ENCODE peak calls at places on chromosomes 6 and 20, in nine cellular contexts. One of them, this sample, is unnamed.

GRCh38 chr6:44008821-44009370 is 118.4 kb downstream of the MRPL14 start:
- DNase-seq in endodermal cell: no peak
- DNase-seq in testis: no peak
- DNase-seq in astrocyte of the cerebellum: no peak
- DNase-seq in Caco-2: no peak
- DNase-seq in prostate gland: no peak
- DNase-seq in lower lobe of right lung: no peak
- DNase-seq in A673: no peak
- DNase-seq in dorsolateral prefrontal cortex: no peak
- DNase-seq in this sample: no peak

GRCh38 chr6:96466149-96466863 is 55.3 kb upstream of the UFL1 start:
- DNase-seq in endodermal cell: no peak
- DNase-seq in dorsolateral prefrontal cortex: peak; percentile 16
- DNase-seq in lower lobe of right lung: no peak
- DNase-seq in A673: no peak
- DNase-seq in testis: no peak
- DNase-seq in prostate gland: no peak
- DNase-seq in astrocyte of the cerebellum: no peak
- DNase-seq in Caco-2: no peak
- DNase-seq in this sample: no peak

GRCh38 chr6:49933526-49933925 is 30.4 kb downstream of the DEFB114 start:
- DNase-seq in dorsolateral prefrontal cortex: no peak
- DNase-seq in prostate gland: no peak
- DNase-seq in testis: no peak
- DNase-seq in lower lobe of right lung: peak; percentile 29
- DNase-seq in astrocyte of the cerebellum: no peak
- DNase-seq in Caco-2: no peak
- DNase-seq in endodermal cell: no peak
- DNase-seq in A673: no peak
- DNase-seq in this sample: no peak

GRCh38 chr20:10447028-10447427 is 11.9 kb downstream of the SLX4IP start:
- DNase-seq in astrocyte of the cerebellum: peak; percentile 72
- DNase-seq in dorsolateral prefrontal cortex: no peak
- DNase-seq in testis: no peak
- DNase-seq in prostate gland: no peak
- DNase-seq in A673: peak; percentile 84
- DNase-seq in lower lobe of right lung: no peak
- DNase-seq in Caco-2: no peak
- DNase-seq in endodermal cell: no peak
- DNase-seq in this sample: no peak

GRCh38 chr6:42979523-42980177 is 669 bp upstream of the PEX6 start:
- DNase-seq in endodermal cell: no peak
- DNase-seq in astrocyte of the cerebellum: no peak
- DNase-seq in lower lobe of right lung: no peak
- DNase-seq in testis: no peak
- DNase-seq in dorsolateral prefrontal cortex: no peak
- DNase-seq in Caco-2: no peak
- DNase-seq in prostate gland: peak; percentile 27
- DNase-seq in A673: no peak
- DNase-seq in this sample: no peak

GRCh38 chr20:7361321-7361720 is 578.9 kb downstream of the HAO1 start:
- DNase-seq in endodermal cell: peak; percentile 45
- DNase-seq in prostate gland: no peak
- DNase-seq in Caco-2: no peak
- DNase-seq in testis: peak; percentile 54
- DNase-seq in lower lobe of right lung: no peak
- DNase-seq in A673: no peak
- DNase-seq in dorsolateral prefrontal cortex: no peak
- DNase-seq in astrocyte of the cerebellum: no peak
- DNase-seq in this sample: no peak

GRCh38 chr6:45835725-45836437 is 179.8 kb downstream of the CLIC5 start:
- DNase-seq in dorsolateral prefrontal cortex: no peak
- DNase-seq in lower lobe of right lung: no peak
- DNase-seq in endodermal cell: no peak
- DNase-seq in testis: no peak
- DNase-seq in astrocyte of the cerebellum: no peak
- DNase-seq in prostate gland: no peak
- DNase-seq in A673: no peak
- DNase-seq in Caco-2: no peak
- DNase-seq in this sample: no peak

GRCh38 chr20:5191829-5192569 is 65.2 kb downstream of the CDS2 start:
- DNase-seq in prostate gland: peak; percentile 50
- DNase-seq in testis: peak; percentile 49
- DNase-seq in lower lobe of right lung: no peak
- DNase-seq in dorsolateral prefrontal cortex: peak; percentile 56
- DNase-seq in Caco-2: no peak
- DNase-seq in astrocyte of the cerebellum: peak; percentile 70
- DNase-seq in endodermal cell: peak; percentile 75
- DNase-seq in A673: peak; percentile 78
- DNase-seq in this sample: no peak

GRCh38 chr6:4401408-4402367 is 266.3 kb upstream of the ECI2 start:
- DNase-seq in testis: peak; percentile 45
- DNase-seq in endodermal cell: no peak
- DNase-seq in dorsolateral prefrontal cortex: no peak
- DNase-seq in lower lobe of right lung: no peak
- DNase-seq in A673: no peak
- DNase-seq in prostate gland: no peak
- DNase-seq in Caco-2: no peak
- DNase-seq in astrocyte of the cerebellum: no peak
- DNase-seq in this sample: no peak

GRCh38 chr6:4396032-4396431 is 260.7 kb upstream of the ECI2 start:
- DNase-seq in dorsolateral prefrontal cortex: no peak
- DNase-seq in astrocyte of the cerebellum: no peak
- DNase-seq in endodermal cell: no peak
- DNase-seq in lower lobe of right lung: no peak
- DNase-seq in testis: no peak
- DNase-seq in Caco-2: no peak
- DNase-seq in prostate gland: no peak
- DNase-seq in A673: no peak
- DNase-seq in this sample: no peak

GRCh38 chr6:4397307-4397706 is 261.9 kb upstream of the ECI2 start:
- DNase-seq in testis: no peak
- DNase-seq in A673: no peak
- DNase-seq in Caco-2: no peak
- DNase-seq in prostate gland: no peak
- DNase-seq in endodermal cell: no peak
- DNase-seq in dorsolateral prefrontal cortex: peak; percentile 36
- DNase-seq in astrocyte of the cerebellum: no peak
- DNase-seq in lower lobe of right lung: no peak
- DNase-seq in this sample: no peak

GRCh38 chr6:4399656-4400055 is 264.3 kb upstream of the ECI2 start:
- DNase-seq in endodermal cell: no peak
- DNase-seq in lower lobe of right lung: no peak
- DNase-seq in Caco-2: no peak
- DNase-seq in prostate gland: no peak
- DNase-seq in A673: no peak
- DNase-seq in astrocyte of the cerebellum: no peak
- DNase-seq in dorsolateral prefrontal cortex: no peak
- DNase-seq in testis: no peak
- DNase-seq in this sample: no peak

GRCh38 chr6:4398806-4399205 is 263.4 kb upstream of the ECI2 start:
- DNase-seq in dorsolateral prefrontal cortex: no peak
- DNase-seq in lower lobe of right lung: no peak
- DNase-seq in prostate gland: no peak
- DNase-seq in Caco-2: no peak
- DNase-seq in testis: no peak
- DNase-seq in astrocyte of the cerebellum: no peak
- DNase-seq in A673: no peak
- DNase-seq in endodermal cell: no peak
- DNase-seq in this sample: no peak
- TF ChIP-seq CTCF in dorsolateral prefrontal cortex: no peak
- TF ChIP-seq CTCF in lower lobe of right lung: no peak
- TF ChIP-seq CTCF in prostate gland: no peak
- TF ChIP-seq CTCF in Caco-2: no peak
- TF ChIP-seq CTCF in testis: no peak
- TF ChIP-seq CTCF in astrocyte of the cerebellum: no peak
- TF ChIP-seq CTCF in A673: no peak
- TF ChIP-seq CTCF in endodermal cell: no peak
- TF ChIP-seq CTCF in this sample: no peak

GRCh38 chr6:53240763-53241162 is 92.1 kb upstream of the GCM1 start:
- DNase-seq in prostate gland: no peak
- DNase-seq in lower lobe of right lung: no peak
- DNase-seq in astrocyte of the cerebellum: no peak
- DNase-seq in testis: no peak
- DNase-seq in Caco-2: no peak
- DNase-seq in A673: no peak
- DNase-seq in dorsolateral prefrontal cortex: no peak
- DNase-seq in endodermal cell: no peak
- DNase-seq in this sample: no peak

GRCh38 chr6:53241936-53242335 is 93.3 kb upstream of the GCM1 start:
- DNase-seq in testis: no peak
- DNase-seq in endodermal cell: no peak
- DNase-seq in Caco-2: no peak
- DNase-seq in lower lobe of right lung: peak; percentile 57
- DNase-seq in A673: no peak
- DNase-seq in dorsolateral prefrontal cortex: peak; percentile 13
- DNase-seq in astrocyte of the cerebellum: no peak
- DNase-seq in prostate gland: no peak
- DNase-seq in this sample: no peak

GRCh38 chr6:53244958-53245357 is 96.3 kb upstream of the GCM1 start:
- DNase-seq in endodermal cell: no peak
- DNase-seq in Caco-2: no peak
- DNase-seq in astrocyte of the cerebellum: no peak
- DNase-seq in lower lobe of right lung: peak; percentile 67
- DNase-seq in dorsolateral prefrontal cortex: no peak
- DNase-seq in prostate gland: no peak
- DNase-seq in testis: no peak
- DNase-seq in A673: no peak
- DNase-seq in this sample: no peak

GRCh38 chr6:53246924-53247323 is 98.3 kb upstream of the GCM1 start:
- DNase-seq in Caco-2: no peak
- DNase-seq in prostate gland: no peak
- DNase-seq in dorsolateral prefrontal cortex: no peak
- DNase-seq in A673: no peak
- DNase-seq in astrocyte of the cerebellum: no peak
- DNase-seq in testis: no peak
- DNase-seq in endodermal cell: no peak
- DNase-seq in lower lobe of right lung: no peak
- DNase-seq in this sample: no peak

GRCh38 chr6:53244532-53244931 is 95.9 kb upstream of the GCM1 start:
- DNase-seq in astrocyte of the cerebellum: no peak
- DNase-seq in endodermal cell: no peak
- DNase-seq in testis: no peak
- DNase-seq in A673: no peak
- DNase-seq in prostate gland: no peak
- DNase-seq in Caco-2: no peak
- DNase-seq in lower lobe of right lung: no peak
- DNase-seq in dorsolateral prefrontal cortex: no peak
- DNase-seq in this sample: no peak
- TF ChIP-seq CTCF in astrocyte of the cerebellum: no peak
- TF ChIP-seq CTCF in endodermal cell: no peak
- TF ChIP-seq CTCF in testis: no peak
- TF ChIP-seq CTCF in A673: no peak
- TF ChIP-seq CTCF in prostate gland: no peak
- TF ChIP-seq CTCF in Caco-2: no peak
- TF ChIP-seq CTCF in lower lobe of right lung: no peak
- TF ChIP-seq CTCF in dorsolateral prefrontal cortex: no peak
- TF ChIP-seq CTCF in this sample: no peak

GRCh38 chr6:169117663-169118062 is 136.0 kb downstream of the THBS2 start:
- DNase-seq in A673: no peak
- DNase-seq in astrocyte of the cerebellum: no peak
- DNase-seq in dorsolateral prefrontal cortex: no peak
- DNase-seq in lower lobe of right lung: no peak
- DNase-seq in prostate gland: no peak
- DNase-seq in endodermal cell: no peak
- DNase-seq in testis: no peak
- DNase-seq in Caco-2: no peak
- DNase-seq in this sample: peak; percentile 73

GRCh38 chr6:169118346-169118830 is 135.3 kb downstream of the THBS2 start:
- DNase-seq in testis: no peak
- DNase-seq in lower lobe of right lung: no peak
- DNase-seq in endodermal cell: no peak
- DNase-seq in Caco-2: no peak
- DNase-seq in dorsolateral prefrontal cortex: no peak
- DNase-seq in prostate gland: no peak
- DNase-seq in astrocyte of the cerebellum: no peak
- DNase-seq in A673: no peak
- DNase-seq in this sample: no peak

GRCh38 chr6:169115632-169116031 is 138.0 kb downstream of the THBS2 start:
- DNase-seq in dorsolateral prefrontal cortex: no peak
- DNase-seq in testis: no peak
- DNase-seq in astrocyte of the cerebellum: no peak
- DNase-seq in endodermal cell: no peak
- DNase-seq in prostate gland: no peak
- DNase-seq in A673: no peak
- DNase-seq in lower lobe of right lung: no peak
- DNase-seq in Caco-2: no peak
- DNase-seq in this sample: no peak

GRCh38 chr6:169119669-169120068 is 134.0 kb downstream of the THBS2 start:
- DNase-seq in lower lobe of right lung: no peak
- DNase-seq in dorsolateral prefrontal cortex: no peak
- DNase-seq in endodermal cell: no peak
- DNase-seq in Caco-2: no peak
- DNase-seq in testis: no peak
- DNase-seq in A673: no peak
- DNase-seq in astrocyte of the cerebellum: no peak
- DNase-seq in prostate gland: no peak
- DNase-seq in this sample: no peak

DNA sequence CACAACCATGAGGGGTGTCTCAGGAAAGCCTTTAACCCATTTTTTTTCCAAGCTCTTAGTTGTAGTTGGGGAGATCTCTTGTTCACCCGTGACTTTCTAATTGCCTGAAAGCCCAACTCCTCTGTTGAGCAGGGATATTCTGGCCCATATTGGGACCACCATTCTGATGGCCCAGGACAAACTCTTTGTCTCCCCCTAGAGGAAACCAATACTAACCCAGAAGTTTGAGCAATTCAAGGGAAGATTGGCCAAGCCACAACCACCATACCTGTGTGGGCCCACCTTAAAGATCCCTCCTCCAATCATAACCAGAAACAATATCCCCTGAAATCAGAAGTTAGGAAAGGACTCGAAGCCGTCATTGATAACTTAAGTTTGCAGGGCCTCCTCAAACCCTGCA is 132.6 kb downstream of the THBS2 start:
- DNase-seq in prostate gland: no peak
- DNase-seq in astrocyte of the cerebellum: no peak
- DNase-seq in endodermal cell: no peak
- DNase-seq in testis: no peak
- DNase-seq in A673: no peak
- DNase-seq in Caco-2: no peak
- DNase-seq in lower lobe of right lung: no peak
- DNase-seq in dorsolateral prefrontal cortex: no peak
- DNase-seq in this sample: no peak
- TF ChIP-seq CTCF in prostate gland: no peak
- TF ChIP-seq CTCF in astrocyte of the cerebellum: peak; percentile 10
- TF ChIP-seq CTCF in endodermal cell: peak; percentile 41
- TF ChIP-seq CTCF in testis: no peak
- TF ChIP-seq CTCF in A673: peak; percentile 31
- TF ChIP-seq CTCF in Caco-2: no peak
- TF ChIP-seq CTCF in lower lobe of right lung: no peak
- TF ChIP-seq CTCF in dorsolateral prefrontal cortex: no peak
- TF ChIP-seq CTCF in this sample: no peak

GRCh38 chr20:37011147-37011546 is 59.6 kb upstream of the SAMHD1 start:
- DNase-seq in prostate gland: no peak
- DNase-seq in A673: no peak
- DNase-seq in lower lobe of right lung: no peak
- DNase-seq in endodermal cell: no peak
- DNase-seq in Caco-2: no peak
- DNase-seq in astrocyte of the cerebellum: no peak
- DNase-seq in testis: no peak
- DNase-seq in dorsolateral prefrontal cortex: no peak
- DNase-seq in this sample: no peak

DNA sequence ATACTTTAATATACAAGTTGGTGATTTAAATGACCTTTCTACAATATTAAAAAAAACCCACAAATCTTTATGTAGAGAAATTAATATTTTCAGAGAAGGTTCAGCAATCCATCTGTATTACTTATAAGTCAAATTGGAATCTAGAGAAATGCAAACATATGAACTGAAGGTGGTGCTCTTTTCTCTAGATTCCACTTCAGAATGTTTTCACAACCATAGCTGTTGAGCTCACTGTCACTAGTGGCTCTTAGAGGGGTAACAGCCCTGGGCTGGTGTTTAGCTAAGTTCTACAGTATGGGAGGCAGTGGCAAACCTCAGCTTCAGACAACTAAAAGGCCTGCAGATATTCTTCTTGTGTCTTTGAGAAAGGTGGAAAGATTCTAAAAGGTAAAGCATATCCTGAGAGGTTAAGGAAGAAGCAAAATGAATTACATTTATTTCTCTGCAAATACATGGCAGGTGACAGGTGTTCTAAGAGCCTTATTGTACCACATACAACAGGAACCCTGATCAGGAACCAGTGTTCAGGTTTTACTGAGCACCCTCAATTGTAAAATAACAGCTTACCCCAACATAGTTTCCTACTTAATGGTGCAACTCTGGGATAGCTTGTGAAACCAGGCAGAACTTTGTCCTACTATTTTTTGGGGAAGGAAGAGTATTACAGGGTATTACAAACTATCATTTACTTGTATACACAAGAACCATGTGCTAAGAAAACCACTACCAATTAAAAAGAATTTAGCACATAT is 56.6 kb upstream of the SAMHD1 start:
- DNase-seq in lower lobe of right lung: no peak
- DNase-seq in prostate gland: no peak
- DNase-seq in dorsolateral prefrontal cortex: no peak
- DNase-seq in Caco-2: peak; percentile 42
- DNase-seq in astrocyte of the cerebellum: peak; percentile 27
- DNase-seq in A673: no peak
- DNase-seq in testis: no peak
- DNase-seq in endodermal cell: no peak
- DNase-seq in this sample: no peak
- TF ChIP-seq CTCF in lower lobe of right lung: peak; percentile 25
- TF ChIP-seq CTCF in prostate gland: no peak
- TF ChIP-seq CTCF in dorsolateral prefrontal cortex: no peak
- TF ChIP-seq CTCF in Caco-2: peak; percentile 42
- TF ChIP-seq CTCF in astrocyte of the cerebellum: peak; percentile 15
- TF ChIP-seq CTCF in A673: peak; percentile 34
- TF ChIP-seq CTCF in testis: no peak
- TF ChIP-seq CTCF in endodermal cell: peak; percentile 16
- TF ChIP-seq CTCF in this sample: peak; percentile 52

This sample was measured in osteocyte.